ENCODE peak calls at places on chromosome X, in four cellular contexts. Q is glomerular endothelial cell; J is CD4-positive, alpha-beta memory T cell; N is omental fat pad. G is an unnamed sample.

GRCh38 chrX:53654378-53654777 is 32.1 kb downstream of the HUWE1 start:
- DNase-seq in Q (no peak), J (no peak), N (no peak), G (no peak)

GRCh38 chrX:118988913-118989312 is 14.5 kb downstream of the LONRF3 start:
- DNase-seq in Q (no peak), J (no peak), N (no peak), G (no peak)

GRCh38 chrX:7159132-7159861 is 11.3 kb upstream of the PUDP start:
- DNase-seq in Q (no peak), J (no peak), N (no peak), G (no peak)

GRCh38 chrX:109886122-109886761 is 116.7 kb upstream of the TMEM164 start:
- DNase-seq in Q (peak), J (no peak), N (no peak), G (peak)

GRCh38 chrX:52983526-52983925 is 25.2 kb upstream of the FAM156A start:
- DNase-seq in Q (no peak), J (no peak), N (no peak), G (no peak)

GRCh38 chrX:150774798-150775568 is 81.8 kb downstream of the MTMR1 start:
- DNase-seq in Q (no peak), J (no peak), N (no peak), G (no peak)

GRCh38 chrX:23871905-23872546 is 35.7 kb downstream of the APOO start:
- DNase-seq in Q (no peak), J (no peak), N (no peak), G (no peak)

GRCh38 chrX:70434914-70435586 is 9.6 kb upstream of the DLG3 start:
- DNase-seq in Q (no peak), J (no peak), N (no peak), G (no peak)

GRCh38 chrX:68808686-68809357 is 20.0 kb upstream of the EFNB1 start:
- DNase-seq in Q (no peak), J (no peak), N (no peak), G (peak)

G was measured in HT-29.